ENCODE peak calls at places on chromosomes 11 and 22, in eight cellular contexts. Q is fibroblast of lung, J is HepG2, T is Peyer's patch, G is astrocyte of the spinal cord, O is body of pancreas, K is breast epithelium, L is A549. P is an unnamed sample.
A peak's percentile ranks its signal among the peaks of the same experiment; 100 is the strongest.

GRCh38 chr22:37907036-37907954 is 1.2 kb downstream of the MICALL1 start:
- DNase-seq in Q (no peak), J (no peak), T (no peak), G (no peak), O (no peak), K (no peak), L (no peak), P (no peak)

GRCh38 chr11:12066799-12067508 is 43.4 kb upstream of the MICAL2 start:
- DNase-seq in Q (no peak), J (peak; percentile 50), T (no peak), G (peak; percentile 66), O (no peak), K (no peak), L (no peak), P (peak; percentile 66)

GRCh38 chr11:19658344-19658743 is 54.3 kb upstream of the NAV2 start:
- DNase-seq in Q (no peak), J (no peak), T (no peak), G (no peak), O (no peak), K (no peak), L (no peak), P (no peak)

GRCh38 chr22:43126506-43127165 is 16.1 kb downstream of the BIK start:
- DNase-seq in Q (peak; percentile 85), J (peak; percentile 65), T (no peak), G (peak; percentile 64), O (no peak), K (no peak), L (peak; percentile 85), P (peak; percentile 78)

GRCh38 chr11:132921597-132921996 is 610.7 kb downstream of the OPCML start:
- DNase-seq in Q (no peak), J (no peak), T (no peak), G (no peak), O (no peak), K (no peak), L (no peak), P (no peak)

GRCh38 chr11:11409916-11410315 is 56.9 kb upstream of the CSNK2A3 start:
- DNase-seq in Q (no peak), J (no peak), T (no peak), G (no peak), O (no peak), K (no peak), L (no peak), P (peak; percentile 28)

GRCh38 chr11:100719809-100720221 is 32.7 kb downstream of the ARHGAP42 start:
- DNase-seq in Q (peak; percentile 91), J (no peak), T (no peak), G (peak; percentile 95), O (peak; percentile 58), K (no peak), L (peak; percentile 65), P (peak; percentile 28)

GRCh38 chr11:29272019-29272654 is 744.7 kb downstream of the KCNA4 start:
- DNase-seq in Q (peak; percentile 54), J (no peak), T (no peak), G (peak; percentile 61), O (no peak), K (no peak), L (peak; percentile 23), P (no peak)

GRCh38 chr11:64752106-64752970 is 7.4 kb downstream of the PYGM start:
- DNase-seq in Q (no peak), J (no peak), T (no peak), G (no peak), O (no peak), K (no peak), L (no peak), P (no peak)

GRCh38 chr11:105004021-105004420 is 18.9 kb downstream of the CASP5 start:
- DNase-seq in Q (no peak), J (peak; percentile 51), T (no peak), G (no peak), O (no peak), K (no peak), L (no peak), P (no peak)

GRCh38 chr11:7251487-7251835 is 243 bp upstream of the SYT9 start:
- DNase-seq in Q (no peak), J (no peak), T (no peak), G (no peak), O (no peak), K (no peak), L (no peak), P (no peak)

GRCh38 chr11:7319501-7319900 is 67.8 kb downstream of the SYT9 start:
- DNase-seq in Q (no peak), J (no peak), T (no peak), G (no peak), O (no peak), K (no peak), L (no peak), P (no peak)

GRCh38 chr22:21802056-21802455 is 65.4 kb downstream of the MAPK1 start:
- DNase-seq in Q (peak; percentile 33), J (no peak), T (no peak), G (no peak), O (no peak), K (no peak), L (no peak), P (no peak)

GRCh38 chr11:29258411-29258810 is 758.4 kb downstream of the KCNA4 start:
- DNase-seq in Q (no peak), J (no peak), T (no peak), G (no peak), O (no peak), K (no peak), L (no peak), P (no peak)

GRCh38 chr22:39612811-39613548 is 42.4 kb downstream of the CACNA1I start:
- DNase-seq in Q (no peak), J (no peak), T (no peak), G (no peak), O (no peak), K (no peak), L (no peak), P (no peak)

GRCh38 chr11:41201156-41201555 is 258.3 kb downstream of the LRRC4C start:
- DNase-seq in Q (peak; percentile 36), J (peak; percentile 21), T (no peak), G (peak; percentile 30), O (no peak), K (no peak), L (no peak), P (no peak)

GRCh38 chr11:471468-472145 is 21.5 kb downstream of the PTDSS2 start:
- DNase-seq in Q (no peak), J (no peak), T (no peak), G (no peak), O (no peak), K (no peak), L (no peak), P (no peak)

GRCh38 chr22:47189056-47189916 is 426.8 kb downstream of the TBC1D22A start:
- DNase-seq in Q (no peak), J (no peak), T (no peak), G (no peak), O (no peak), K (no peak), L (no peak), P (no peak)

DNA sequence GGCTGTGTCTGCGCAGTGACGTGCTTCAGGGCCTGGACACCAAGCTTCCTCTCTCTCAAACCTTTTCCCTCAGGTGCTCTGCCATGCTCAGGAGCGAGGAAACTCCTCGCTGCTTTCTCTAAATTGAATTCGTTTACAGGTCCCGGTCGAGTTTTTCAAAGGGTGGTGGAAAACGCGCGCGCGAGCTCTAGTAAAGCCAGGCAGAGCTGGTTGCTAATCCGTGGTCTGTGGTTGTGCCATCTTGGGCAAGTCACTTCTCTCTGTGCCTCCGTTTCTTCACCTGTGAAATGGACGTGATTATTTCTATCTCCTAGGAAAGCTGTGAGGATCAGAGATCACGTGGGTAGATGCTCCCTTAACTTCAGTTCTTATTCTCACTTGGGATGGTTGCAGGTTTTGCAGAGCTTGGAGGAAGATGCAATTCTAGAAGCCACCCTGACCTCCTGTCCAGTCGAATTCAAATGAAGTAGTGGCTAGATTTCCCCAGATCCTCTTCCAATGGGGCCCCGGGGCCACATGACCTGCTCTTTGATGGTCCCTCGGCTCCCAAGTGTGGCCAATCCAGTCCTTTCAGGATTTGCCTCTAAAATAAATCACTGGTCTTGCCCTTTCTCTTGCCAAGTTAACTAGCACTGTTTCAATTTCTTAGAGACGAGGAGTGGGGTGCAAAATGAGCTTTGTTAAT is 10.5 kb upstream of the ALX4 start:
- DNase-seq in Q (no peak), J (no peak), T (no peak), G (no peak), O (no peak), K (no peak), L (no peak), P (no peak)
- H3K4me3 ChIP-seq in Q (no peak overlapping the region), J (no peak overlapping the region), T (no peak overlapping the region), G (no peak overlapping the region), O (no peak overlapping the region), K (no peak overlapping the region), L (no peak overlapping the region), P (no peak overlapping the region)

GRCh38 chr11:78417175-78417887 is at the start of gene GAB2:
- DNase-seq in Q (no peak), J (no peak), T (no peak), G (no peak), O (peak; percentile 57), K (no peak), L (no peak), P (peak; percentile 61)
- TF ChIP-seq CTCF in Q (no peak), J (no peak), T (no peak), G (no peak), O (no peak), K (no peak), L (no peak), P (no peak)

DNA sequence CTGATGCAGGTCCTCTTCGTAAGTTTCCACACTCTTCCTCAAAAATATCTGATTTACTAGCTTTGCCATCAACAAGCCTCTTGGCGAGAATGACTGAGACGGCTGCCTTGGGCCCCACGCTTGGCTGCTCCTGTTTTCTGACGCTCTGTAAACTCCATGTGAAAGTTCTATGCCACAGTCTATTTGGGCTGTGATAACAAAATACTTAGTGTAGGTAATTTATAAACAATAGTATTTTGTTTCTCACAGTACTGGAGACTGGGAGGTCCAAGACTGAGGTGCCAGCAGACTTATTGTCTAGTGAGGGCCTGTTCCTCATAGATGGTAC is 123.2 kb upstream of the SORL1-AS1 start:
- DNase-seq in Q (no peak), J (no peak), T (no peak), G (no peak), O (no peak), K (no peak), L (no peak), P (no peak)
- H3K4me3 ChIP-seq in Q (no peak overlapping the region), J (no peak overlapping the region), T (no peak overlapping the region), G (no peak overlapping the region), O (no peak overlapping the region), K (no peak overlapping the region), L (no peak overlapping the region), P (no peak overlapping the region)

GRCh38 chr11:134633276-134633675 is 221.2 kb upstream of the B3GAT1 start:
- DNase-seq in Q (no peak), J (no peak), T (no peak), G (no peak), O (no peak), K (no peak), L (no peak), P (no peak)

GRCh38 chr11:134632347-134633119 is 220.5 kb upstream of the B3GAT1 start:
- DNase-seq in Q (no peak), J (no peak), T (no peak), G (no peak), O (no peak), K (no peak), L (no peak), P (no peak)

GRCh38 chr11:134637091-134638015 is 225.3 kb upstream of the B3GAT1 start:
- DNase-seq in Q (no peak), J (no peak), T (no peak), G (no peak), O (no peak), K (no peak), L (no peak), P (peak; percentile 4)

GRCh38 chr11:134636071-134636470 is 224.0 kb upstream of the B3GAT1 start:
- DNase-seq in Q (no peak), J (no peak), T (no peak), G (no peak), O (no peak), K (no peak), L (no peak), P (no peak)

GRCh38 chr11:134634897-134635831 is 223.1 kb upstream of the B3GAT1 start:
- DNase-seq in Q (no peak), J (no peak), T (no peak), G (no peak), O (no peak), K (no peak), L (no peak), P (no peak)
- TF ChIP-seq CTCF in Q (no peak), J (peak; percentile 31), T (no peak), G (no peak), O (no peak), K (no peak), L (no peak), P (no peak)

P was measured in colonic mucosa.